ENCODE peak calls at places on chromosome 5, in ten cellular contexts. W is activated naive CD4-positive, alpha-beta T cell; D is stromal cell of bone marrow; M is AG08396; Y is AG10803; K is T-helper 1 cell; O is astrocyte of the spinal cord; N is NCI-H748 treated with DMSO at 0.1 percent for 48 hours; B is CD4-positive, alpha-beta memory T cell; A is RPMI7951. X is an unnamed sample.

GRCh38 chr5:1911773-1912235 is 29.1 kb upstream of the IRX4 start:
- DNase-seq in W (no peak), D (no peak), M (no peak), Y (no peak), K (no peak), O (no peak), N (no peak), B (no peak), A (no peak), X (no peak)

GRCh38 chr5:179342577-179342976 is 2.7 kb downstream of the ADAMTS2 start:
- DNase-seq in W (no peak), D (peak), M (peak), Y (peak), K (no peak), O (no peak), N (no peak), B (no peak), A (no peak), X (no peak)

GRCh38 chr5:34833991-34834793 is 4.8 kb upstream of the TTC23L start:
- DNase-seq in W (no peak), D (no peak), M (no peak), Y (peak), K (no peak), O (no peak), N (no peak), B (no peak), A (no peak), X (no peak)

GRCh38 chr5:139473565-139473964 is 2.8 kb downstream of the SMIM33 start:
- DNase-seq in W (no peak), D (peak), M (no peak), Y (no peak), K (no peak), O (no peak), N (no peak), B (no peak), A (no peak), X (no peak)

GRCh38 chr5:94793113-94793815 is 174.8 kb downstream of the SLF1 start:
- DNase-seq in W (no peak), D (peak), M (peak), Y (peak), K (peak), O (peak), N (no peak), B (peak), A (peak), X (no peak)

GRCh38 chr5:29796018-29796417 is 1397.5 kb upstream of the CDH6 start:
- DNase-seq in W (no peak), D (no peak), M (no peak), Y (no peak), K (no peak), O (no peak), N (no peak), B (no peak), A (no peak), X (no peak)

GRCh38 chr5:11524188-11524587 is 380.1 kb downstream of the CTNND2 start:
- DNase-seq in W (no peak), D (no peak), M (no peak), Y (no peak), K (no peak), O (no peak), N (no peak), B (no peak), A (no peak), X (no peak)

GRCh38 chr5:112554089-112554977 is 135.3 kb upstream of the EPB41L4A start:
- DNase-seq in W (no peak), D (peak), M (no peak), Y (peak), K (no peak), O (no peak), N (no peak), B (no peak), A (peak), X (no peak)

GRCh38 chr5:163569284-163569683 is 63.9 kb downstream of the MAT2B start:
- DNase-seq in W (no peak), D (no peak), M (no peak), Y (peak), K (no peak), O (peak), N (peak), B (no peak), A (peak), X (no peak)

GRCh38 chr5:176542135-176542595 is 5.0 kb upstream of the RNF44 start:
- DNase-seq in W (no peak), D (no peak), M (no peak), Y (no peak), K (peak), O (no peak), N (no peak), B (peak), A (no peak), X (peak)

GRCh38 chr5:41683181-41683580 is 172.8 kb upstream of the PLCXD3 start:
- DNase-seq in W (no peak), D (no peak), M (no peak), Y (no peak), K (no peak), O (no peak), N (no peak), B (no peak), A (no peak), X (no peak)

GRCh38 chr5:50854082-50854481 is 187.6 kb downstream of the PARP8 start:
- DNase-seq in W (no peak), D (no peak), M (no peak), Y (no peak), K (no peak), O (no peak), N (no peak), B (no peak), A (no peak), X (no peak)

GRCh38 chr5:149729150-149729549 is 960 bp upstream of the PPARGC1B start:
- DNase-seq in W (no peak), D (no peak), M (no peak), Y (no peak), K (no peak), O (no peak), N (no peak), B (no peak), A (no peak), X (no peak)